ENCODE peak calls at places on chromosomes 12 and 14, in seven cellular contexts. K, F, J, R, S, O and E are unnamed samples.

GRCh38 chr12:6180300-6181051 is 19.7 kb upstream of the CD9 start:
- DNase-seq in K (peak; percentile 80), F (no peak), J (peak; percentile 60), R (peak; percentile 86), S (peak; percentile 84), O (peak; percentile 44), E (peak; percentile 32)

GRCh38 chr14:100297320-100298300 is 8.6 kb downstream of the SLC25A29 start:
- DNase-seq in K (peak; percentile 89), F (no peak), J (peak; percentile 44), R (peak; percentile 88), S (no peak), O (peak; percentile 73), E (no peak)

GRCh38 chr12:25433581-25434325 is 119.3 kb downstream of the LMNTD1 start:
- DNase-seq in K (no peak), F (no peak), J (no peak), R (peak; percentile 52), S (no peak), O (no peak), E (no peak)

GRCh38 chr12:47636908-47637780 is 68.7 kb downstream of the RPAP3 start:
- DNase-seq in K (peak; percentile 59), F (peak; percentile 67), J (no peak), R (no peak), S (peak; percentile 27), O (peak; percentile 93), E (peak; percentile 96)

GRCh38 chr14:33693237-33693636 is 257.6 kb downstream of the EGLN3 start:
- DNase-seq in K (no peak), F (no peak), J (no peak), R (no peak), S (no peak), O (no peak), E (no peak)

GRCh38 chr12:78719721-78720120 is 144.9 kb upstream of the SYT1 start:
- DNase-seq in K (no peak), F (no peak), J (no peak), R (no peak), S (no peak), O (no peak), E (no peak)

GRCh38 chr12:99907210-99907609 is 77.5 kb downstream of the ANKS1B start:
- DNase-seq in K (no peak), F (no peak), J (no peak), R (no peak), S (no peak), O (no peak), E (no peak)

GRCh38 chr14:23447634-23448353 is 12.3 kb upstream of the MYH7 start:
- DNase-seq in K (no peak), F (no peak), J (no peak), R (no peak), S (peak; percentile 31), O (no peak), E (no peak)

GRCh38 chr12:49808686-49809368 is 19.4 kb downstream of the NCKAP5L start:
- DNase-seq in K (peak; percentile 87), F (peak; percentile 42), J (no peak), R (peak; percentile 19), S (no peak), O (peak; percentile 82), E (no peak)

GRCh38 chr12:75270157-75270556 is 60.0 kb downstream of the CAPS2 start:
- DNase-seq in K (no peak), F (no peak), J (no peak), R (no peak), S (no peak), O (no peak), E (no peak)

GRCh38 chr14:54737132-54737711 is 165.4 kb downstream of the GCH1 start:
- DNase-seq in K (no peak), F (no peak), J (peak; percentile 44), R (peak; percentile 82), S (peak; percentile 10), O (no peak), E (no peak)

GRCh38 chr14:74962493-74962892 is 7.1 kb upstream of the PGF start:
- DNase-seq in K (no peak), F (no peak), J (no peak), R (no peak), S (no peak), O (no peak), E (no peak)

GRCh38 chr12:121786441-121786825 is 7.1 kb downstream of the RHOF start:
- DNase-seq in K (no peak), F (no peak), J (peak; percentile 67), R (peak; percentile 94), S (peak; percentile 99), O (peak; percentile 72), E (no peak)